ENCODE peak calls at places on chromosome 9, in nine cellular contexts. One of them, this sample, is unnamed.

GRCh38 chr9:109166771-109167601 is at the start of gene FRRS1L:
- DNase-seq in stimulated activated CD4-positive, alpha-beta T cell treated with anti-CD3 and anti-CD28 coated beads, Interleukin-1b, Interleukin-23, amount 100 ng/mL, for 24 hours: no peak
- DNase-seq in NCI-H2081: peak; percentile 36
- DNase-seq in ELR: no peak
- DNase-seq in astrocyte of the spinal cord: no peak
- DNase-seq in fibroblast of pulmonary artery: no peak
- DNase-seq in fibroblast of the aortic adventitia: no peak
- DNase-seq in stimulated activated naive CD8-positive, alpha-beta T cell treated with anti-CD3 and anti-CD28 coated beads, Interleukin-15, Interleukin-2, amounts not matched to agents 100 U/mL and 50 U/mL, for 24 hours: peak; percentile 7
- DNase-seq in H4: no peak
- DNase-seq in this sample: no peak

GRCh38 chr9:16119261-16119660 is 566.4 kb downstream of the CCDC171 start:
- DNase-seq in stimulated activated CD4-positive, alpha-beta T cell treated with anti-CD3 and anti-CD28 coated beads, Interleukin-1b, Interleukin-23, amount 100 ng/mL, for 24 hours: no peak
- DNase-seq in NCI-H2081: no peak
- DNase-seq in ELR: no peak
- DNase-seq in astrocyte of the spinal cord: no peak
- DNase-seq in fibroblast of pulmonary artery: no peak
- DNase-seq in fibroblast of the aortic adventitia: no peak
- DNase-seq in stimulated activated naive CD8-positive, alpha-beta T cell treated with anti-CD3 and anti-CD28 coated beads, Interleukin-15, Interleukin-2, amounts not matched to agents 100 U/mL and 50 U/mL, for 24 hours: no peak
- DNase-seq in H4: no peak
- DNase-seq in this sample: no peak

GRCh38 chr9:4137755-4138154 is 162.1 kb downstream of the GLIS3 start:
- DNase-seq in stimulated activated CD4-positive, alpha-beta T cell treated with anti-CD3 and anti-CD28 coated beads, Interleukin-1b, Interleukin-23, amount 100 ng/mL, for 24 hours: no peak
- DNase-seq in NCI-H2081: no peak
- DNase-seq in ELR: peak; percentile 90
- DNase-seq in astrocyte of the spinal cord: peak; percentile 58
- DNase-seq in fibroblast of pulmonary artery: peak; percentile 41
- DNase-seq in fibroblast of the aortic adventitia: peak; percentile 51
- DNase-seq in stimulated activated naive CD8-positive, alpha-beta T cell treated with anti-CD3 and anti-CD28 coated beads, Interleukin-15, Interleukin-2, amounts not matched to agents 100 U/mL and 50 U/mL, for 24 hours: no peak
- DNase-seq in H4: peak; percentile 32
- DNase-seq in this sample: no peak

GRCh38 chr9:91720746-91721705 is 229.0 kb downstream of the ROR2 start:
- DNase-seq in stimulated activated CD4-positive, alpha-beta T cell treated with anti-CD3 and anti-CD28 coated beads, Interleukin-1b, Interleukin-23, amount 100 ng/mL, for 24 hours: no peak
- DNase-seq in NCI-H2081: no peak
- DNase-seq in ELR: no peak
- DNase-seq in astrocyte of the spinal cord: no peak
- DNase-seq in fibroblast of pulmonary artery: no peak
- DNase-seq in fibroblast of the aortic adventitia: no peak
- DNase-seq in stimulated activated naive CD8-positive, alpha-beta T cell treated with anti-CD3 and anti-CD28 coated beads, Interleukin-15, Interleukin-2, amounts not matched to agents 100 U/mL and 50 U/mL, for 24 hours: no peak
- DNase-seq in H4: no peak
- DNase-seq in this sample: no peak

GRCh38 chr9:132236662-132237311 is 74.9 kb downstream of the NTNG2 start:
- DNase-seq in stimulated activated CD4-positive, alpha-beta T cell treated with anti-CD3 and anti-CD28 coated beads, Interleukin-1b, Interleukin-23, amount 100 ng/mL, for 24 hours: no peak
- DNase-seq in NCI-H2081: no peak
- DNase-seq in ELR: no peak
- DNase-seq in astrocyte of the spinal cord: no peak
- DNase-seq in fibroblast of pulmonary artery: no peak
- DNase-seq in fibroblast of the aortic adventitia: no peak
- DNase-seq in stimulated activated naive CD8-positive, alpha-beta T cell treated with anti-CD3 and anti-CD28 coated beads, Interleukin-15, Interleukin-2, amounts not matched to agents 100 U/mL and 50 U/mL, for 24 hours: no peak
- DNase-seq in H4: no peak
- DNase-seq in this sample: no peak

GRCh38 chr9:69065660-69066059 is 30.1 kb downstream of the FXN start:
- DNase-seq in stimulated activated CD4-positive, alpha-beta T cell treated with anti-CD3 and anti-CD28 coated beads, Interleukin-1b, Interleukin-23, amount 100 ng/mL, for 24 hours: no peak
- DNase-seq in NCI-H2081: no peak
- DNase-seq in ELR: no peak
- DNase-seq in astrocyte of the spinal cord: no peak
- DNase-seq in fibroblast of pulmonary artery: no peak
- DNase-seq in fibroblast of the aortic adventitia: no peak
- DNase-seq in stimulated activated naive CD8-positive, alpha-beta T cell treated with anti-CD3 and anti-CD28 coated beads, Interleukin-15, Interleukin-2, amounts not matched to agents 100 U/mL and 50 U/mL, for 24 hours: no peak
- DNase-seq in H4: no peak
- DNase-seq in this sample: no peak

GRCh38 chr9:18317896-18318295 is 156.1 kb upstream of the ADAMTSL1 start:
- DNase-seq in stimulated activated CD4-positive, alpha-beta T cell treated with anti-CD3 and anti-CD28 coated beads, Interleukin-1b, Interleukin-23, amount 100 ng/mL, for 24 hours: no peak
- DNase-seq in NCI-H2081: no peak
- DNase-seq in ELR: peak; percentile 26
- DNase-seq in astrocyte of the spinal cord: no peak
- DNase-seq in fibroblast of pulmonary artery: no peak
- DNase-seq in fibroblast of the aortic adventitia: no peak
- DNase-seq in stimulated activated naive CD8-positive, alpha-beta T cell treated with anti-CD3 and anti-CD28 coated beads, Interleukin-15, Interleukin-2, amounts not matched to agents 100 U/mL and 50 U/mL, for 24 hours: no peak
- DNase-seq in H4: no peak
- DNase-seq in this sample: no peak

GRCh38 chr9:22452415-22453010 is 5.9 kb downstream of the DMRTA1 start:
- DNase-seq in stimulated activated CD4-positive, alpha-beta T cell treated with anti-CD3 and anti-CD28 coated beads, Interleukin-1b, Interleukin-23, amount 100 ng/mL, for 24 hours: peak; percentile 35
- DNase-seq in NCI-H2081: peak; percentile 55
- DNase-seq in ELR: peak; percentile 63
- DNase-seq in astrocyte of the spinal cord: peak; percentile 56
- DNase-seq in fibroblast of pulmonary artery: peak; percentile 61
- DNase-seq in fibroblast of the aortic adventitia: peak; percentile 60
- DNase-seq in stimulated activated naive CD8-positive, alpha-beta T cell treated with anti-CD3 and anti-CD28 coated beads, Interleukin-15, Interleukin-2, amounts not matched to agents 100 U/mL and 50 U/mL, for 24 hours: peak; percentile 43
- DNase-seq in H4: peak; percentile 8
- DNase-seq in this sample: peak; percentile 55

GRCh38 chr9:127458921-127459320 is 7.6 kb downstream of the LRSAM1 start:
- DNase-seq in stimulated activated CD4-positive, alpha-beta T cell treated with anti-CD3 and anti-CD28 coated beads, Interleukin-1b, Interleukin-23, amount 100 ng/mL, for 24 hours: no peak
- DNase-seq in NCI-H2081: no peak
- DNase-seq in ELR: no peak
- DNase-seq in astrocyte of the spinal cord: no peak
- DNase-seq in fibroblast of pulmonary artery: no peak
- DNase-seq in fibroblast of the aortic adventitia: no peak
- DNase-seq in stimulated activated naive CD8-positive, alpha-beta T cell treated with anti-CD3 and anti-CD28 coated beads, Interleukin-15, Interleukin-2, amounts not matched to agents 100 U/mL and 50 U/mL, for 24 hours: no peak
- DNase-seq in H4: no peak
- DNase-seq in this sample: peak; percentile 83

GRCh38 chr9:69579749-69580581 is 92.2 kb downstream of the APBA1 start:
- DNase-seq in stimulated activated CD4-positive, alpha-beta T cell treated with anti-CD3 and anti-CD28 coated beads, Interleukin-1b, Interleukin-23, amount 100 ng/mL, for 24 hours: no peak
- DNase-seq in NCI-H2081: no peak
- DNase-seq in ELR: no peak
- DNase-seq in astrocyte of the spinal cord: no peak
- DNase-seq in fibroblast of pulmonary artery: no peak
- DNase-seq in fibroblast of the aortic adventitia: no peak
- DNase-seq in stimulated activated naive CD8-positive, alpha-beta T cell treated with anti-CD3 and anti-CD28 coated beads, Interleukin-15, Interleukin-2, amounts not matched to agents 100 U/mL and 50 U/mL, for 24 hours: no peak
- DNase-seq in H4: no peak
- DNase-seq in this sample: no peak

This sample was measured in Right ventricle myocardium superior.